ENCODE peak calls at places on chromosomes 3 and 15, in nine cellular contexts. L, G, A, N, H, I, S, T and W are unnamed samples.

GRCh38 chr3:89679686-89680085 is 572.3 kb downstream of the EPHA3 start:
- DNase-seq in L (no peak), T (no peak), A (no peak), I (no peak), G (no peak), H (no peak), N (no peak), S (no peak), W (no peak)

GRCh38 chr15:45378149-45378912 is at the start of gene GATM:
- DNase-seq in T (no peak), A (peak), I (peak), L (peak), S (no peak), G (peak), N (peak), H (peak), W (peak)

GRCh38 chr15:95845862-95846515 is 484.5 kb upstream of the NR2F2 start:
- DNase-seq in S (no peak), G (no peak), A (peak), L (no peak), H (no peak), T (no peak), N (peak), I (no peak), W (no peak)

GRCh38 chr3:126287536-126288181 is 69.5 kb downstream of the KLF15 start:
- DNase-seq in G (no peak), H (no peak), S (no peak), I (no peak), T (no peak), A (peak), N (peak), L (peak), W (no peak)

GRCh38 chr3:15927969-15928368 is 130.2 kb upstream of the ANKRD28 start:
- DNase-seq in T (no peak), G (no peak), H (no peak), L (no peak), A (no peak), I (no peak), N (no peak), S (no peak), W (no peak)

GRCh38 chr15:89621547-89621946 is 33.7 kb downstream of the KIF7 start:
- DNase-seq in S (no peak), I (no peak), N (no peak), A (no peak), L (no peak), H (no peak), T (no peak), G (no peak), W (no peak)

GRCh38 chr3:14323401-14324223 is 78.8 kb upstream of the SLC6A6 start:
- DNase-seq in L (no peak), T (no peak), A (no peak), H (no peak), I (no peak), N (no peak), G (no peak), S (no peak), W (no peak)

GRCh38 chr15:34304613-34305012 is 33.0 kb downstream of the SLC12A6 start:
- DNase-seq in T (no peak), L (no peak), S (no peak), A (no peak), G (no peak), I (peak), N (no peak), H (peak), W (peak)

GRCh38 chr3:64932666-64933342 is 245.0 kb upstream of the ADAMTS9 start:
- DNase-seq in T (no peak), S (no peak), I (no peak), N (no peak), L (no peak), G (no peak), A (no peak), H (no peak), W (no peak)

GRCh38 chr3:55467099-55467498 is 20.0 kb downstream of the WNT5A start:
- DNase-seq in H (no peak), L (no peak), N (no peak), A (no peak), S (no peak), G (no peak), I (no peak), T (no peak), W (no peak)

GRCh38 chr3:151356791-151357460 is 27.6 kb upstream of the P2RY13 start:
- DNase-seq in G (peak), L (no peak), N (no peak), A (no peak), S (no peak), T (no peak), I (peak), H (peak), W (no peak)

GRCh38 chr15:28100516-28101195 is 1.5 kb upstream of the OCA2 start:
- DNase-seq in L (no peak), T (no peak), H (no peak), G (no peak), N (no peak), S (no peak), A (no peak), I (no peak), W (no peak)

GRCh38 chr3:12560505-12561188 is 3.8 kb downstream of the MKRN2 start:
- DNase-seq in H (no peak), A (no peak), T (no peak), I (no peak), L (no peak), G (no peak), N (no peak), S (no peak), W (no peak)

GRCh38 chr3:52345521-52346110 is 29.5 kb downstream of the DNAH1 start:
- DNase-seq in A (no peak), H (peak), L (no peak), I (peak), S (no peak), T (no peak), G (no peak), N (no peak), W (no peak)

GRCh38 chr3:16888785-16889607 is 4.2 kb downstream of the PLCL2 start:
- DNase-seq in L (no peak), G (no peak), H (no peak), T (no peak), I (peak), A (no peak), S (no peak), N (no peak), W (peak)

GRCh38 chr15:29785068-29785467 is 37.2 kb downstream of the TJP1 start:
- DNase-seq in N (no peak), I (no peak), A (no peak), G (no peak), S (no peak), L (no peak), T (no peak), H (no peak), W (no peak)

GRCh38 chr15:83248151-83248851 is 36.2 kb downstream of the BNC1 start:
- DNase-seq in L (peak), S (peak), I (peak), T (no peak), A (peak), G (peak), N (peak), H (peak), W (peak)

GRCh38 chr3:5699313-5699712 is 511.8 kb downstream of the EDEM1 start:
- DNase-seq in T (no peak), N (no peak), A (no peak), H (no peak), L (no peak), G (no peak), S (no peak), I (peak), W (peak)

GRCh38 chr3:32662638-32663037 is 22.4 kb upstream of the CNOT10 start:
- DNase-seq in I (no peak), A (no peak), G (no peak), S (no peak), N (no peak), H (no peak), L (no peak), T (no peak), W (no peak)

GRCh38 chr3:188220988-188221818 is 67.2 kb downstream of the LPP start:
- DNase-seq in N (no peak), H (no peak), I (peak), T (no peak), S (no peak), L (no peak), G (no peak), A (no peak), W (peak)

GRCh38 chr3:16102905-16103364 is 71.5 kb upstream of the GALNT15 start:
- DNase-seq in S (no peak), A (no peak), L (no peak), H (peak), I (peak), N (no peak), T (no peak), G (peak), W (peak)

GRCh38 chr3:29758108-29759020 is 477.5 kb downstream of the RBMS3 start:
- DNase-seq in N (no peak), T (no peak), I (peak), A (no peak), G (peak), L (no peak), H (peak), S (no peak), W (peak)

GRCh38 chr15:31221936-31222515 is 104.6 kb upstream of the KLF13 start:
- DNase-seq in A (no peak), G (peak), T (no peak), I (no peak), L (no peak), H (no peak), S (no peak), N (no peak), W (no peak)

GRCh38 chr3:101995371-101996046 is 146.2 kb downstream of the NFKBIZ start:
- DNase-seq in A (no peak), N (no peak), H (no peak), L (no peak), G (peak), S (no peak), I (peak), T (no peak), W (peak)

GRCh38 chr15:25899870-25900269 is 36.7 kb upstream of the ATP10A start:
- DNase-seq in S (no peak), N (no peak), H (no peak), A (no peak), L (no peak), G (no peak), I (no peak), T (no peak), W (no peak)

GRCh38 chr3:40843851-40844548 is 319.2 kb downstream of the ZNF621 start:
- DNase-seq in H (no peak), N (peak), G (no peak), S (no peak), L (no peak), T (no peak), I (peak), A (no peak), W (no peak)

GRCh38 chr3:74089854-74090253 is 465.1 kb upstream of the PDZRN3 start:
- DNase-seq in I (no peak), A (no peak), L (no peak), T (no peak), G (no peak), S (no peak), H (peak), N (no peak), W (peak)

GRCh38 chr3:40086890-40087884 is 222.3 kb upstream of the EIF1B start:
- DNase-seq in I (peak), L (no peak), H (no peak), S (no peak), T (no peak), N (no peak), A (no peak), G (no peak), W (peak)

GRCh38 chr3:15051531-15051930 is 13.6 kb downstream of the MRPS25 start:
- DNase-seq in T (peak), N (peak), H (no peak), L (peak), A (peak), G (peak), S (peak), I (peak), W (peak)

GRCh38 chr3:50450135-50450911 is 53.1 kb downstream of the CACNA2D2 start:
- DNase-seq in T (peak), G (no peak), S (no peak), A (peak), I (no peak), H (peak), L (no peak), N (no peak), W (peak)

GRCh38 chr3:116561529-116561928 is 116.2 kb upstream of the LSAMP start:
- DNase-seq in T (no peak), N (no peak), G (no peak), S (no peak), I (no peak), L (no peak), A (no peak), H (no peak), W (no peak)

GRCh38 chr15:58040117-58040516 is 25.4 kb downstream of the ALDH1A2 start:
- DNase-seq in A (no peak), G (no peak), I (peak), H (no peak), S (no peak), L (no peak), N (no peak), T (no peak), W (no peak)

GRCh38 chr3:16066975-16067374 is 107.5 kb upstream of the GALNT15 start:
- DNase-seq in T (no peak), L (no peak), I (peak), A (no peak), H (no peak), G (peak), N (no peak), S (no peak), W (peak)

GRCh38 chr3:61687663-61688306 is 126.4 kb downstream of the PTPRG start:
- DNase-seq in T (no peak), S (no peak), L (no peak), N (no peak), I (no peak), H (no peak), A (no peak), G (no peak), W (no peak)